ENCODE peak calls at places on chromosome 17, in six cellular contexts. E is HFFc6; A is stomach; Q is stimulated activated CD8-positive, alpha-beta memory T cell treated with anti-CD3 and anti-CD28 coated beads, Interleukin-4, amount 100 ng/mL, for 24 hours; X is dorsolateral prefrontal cortex; S is left lobe of liver. W is an unnamed sample.

GRCh38 chr17:32445075-32445427 is 741 bp downstream of the PSMD11 start:
- DNase-seq in E (peak), A (peak), Q (peak), X (no peak), S (no peak), W (peak)

GRCh38 chr17:63365366-63366237 is 80.5 kb downstream of the CYB561 start:
- DNase-seq in E (peak), A (no peak), Q (no peak), X (no peak), S (no peak), W (no peak)

GRCh38 chr17:37089998-37090397 is 141.2 kb downstream of the AATF start:
- DNase-seq in E (no peak), A (no peak), Q (peak), X (no peak), S (no peak), W (peak)

GRCh38 chr17:1482686-1483445 is 9.6 kb downstream of the MYO1C start:
- DNase-seq in E (no peak), A (no peak), Q (no peak), X (no peak), S (no peak), W (no peak)

GRCh38 chr17:7347630-7348477 is 4.1 kb upstream of the KCTD11 start:
- DNase-seq in E (no peak), A (no peak), Q (no peak), X (no peak), S (peak), W (no peak)

GRCh38 chr17:77382966-77383612 is 242.3 kb downstream of the SEC14L1 start:
- DNase-seq in E (no peak), A (no peak), Q (no peak), X (no peak), S (no peak), W (no peak)

GRCh38 chr17:48542956-48543853 is 1.7 kb downstream of the HOXB2 start:
- DNase-seq in E (no peak), A (no peak), Q (peak), X (no peak), S (no peak), W (peak)

GRCh38 chr17:20988001-20988641 is 54.7 kb downstream of the USP22 start:
- DNase-seq in E (no peak), A (no peak), Q (no peak), X (no peak), S (no peak), W (no peak)

GRCh38 chr17:61065263-61065773 is 334.3 kb upstream of the TBX2 start:
- DNase-seq in E (peak), A (no peak), Q (no peak), X (no peak), S (no peak), W (no peak)

GRCh38 chr17:17305282-17305801 is 2.2 kb downstream of the NT5M start:
- DNase-seq in E (no peak), A (no peak), Q (no peak), X (no peak), S (no peak), W (peak)

GRCh38 chr17:27496501-27496943 is 40.3 kb downstream of the KSR1 start:
- DNase-seq in E (no peak), A (peak), Q (no peak), X (no peak), S (peak), W (no peak)

GRCh38 chr17:2158011-2158410 is 103.1 kb downstream of the HIC1 start:
- DNase-seq in E (peak), A (no peak), Q (no peak), X (no peak), S (no peak), W (no peak)

GRCh38 chr17:76262732-76263344 is 2.3 kb upstream of the UBALD2 start:
- DNase-seq in E (no peak), A (peak), Q (no peak), X (no peak), S (no peak), W (no peak)

GRCh38 chr17:66782866-66783265 is 52.1 kb upstream of the CACNG5 start:
- DNase-seq in E (no peak), A (no peak), Q (no peak), X (no peak), S (no peak), W (no peak)

GRCh38 chr17:18267927-18268711 is 7.7 kb downstream of the MIEF2 start:
- DNase-seq in E (no peak), A (no peak), Q (no peak), X (no peak), S (no peak), W (no peak)

GRCh38 chr17:60716766-60717165 is 39.1 kb downstream of the BCAS3 start:
- DNase-seq in E (no peak), A (no peak), Q (no peak), X (no peak), S (no peak), W (no peak)

W was measured in activated T-helper 9 cell treated with anti-CD3 and anti-CD28 coated beads, Interleukin-2, amount 50 U/mL, for 16 hours.